ENCODE peak calls at places on chromosome 14, in six cellular contexts. U is neuronal stem cell, P is mesenchymal stem cell, F is trophoblast cell, X is H9, C is H1. A is an unnamed sample.

GRCh38 chr14:58697927-58698641 is 60.3 kb downstream of the DACT1 start:
- DNase-seq in U (no peak), C (no peak), F (no peak), P (no peak), X (no peak), A (no peak)

GRCh38 chr14:31139301-31139847 is 68.2 kb downstream of the HECTD1 start:
- DNase-seq in C (no peak), F (no peak), P (no peak), U (no peak), X (no peak), A (no peak)

GRCh38 chr14:26735811-26736210 is 138.0 kb upstream of the NOVA1 start:
- DNase-seq in P (no peak), F (no peak), C (no peak), U (no peak), X (no peak), A (no peak)

GRCh38 chr14:70641548-70642312 is at the start of gene TTC9:
- DNase-seq in U (peak), F (peak), P (no peak), C (no peak), X (peak), A (no peak)

GRCh38 chr14:51744372-51745150 is 92.9 kb downstream of the FRMD6 start:
- DNase-seq in U (no peak), C (no peak), P (no peak), F (no peak), X (no peak), A (no peak)

GRCh38 chr14:54025661-54026060 is 69.0 kb upstream of the BMP4 start:
- DNase-seq in F (peak), U (no peak), P (peak), C (no peak), X (no peak), A (peak)

GRCh38 chr14:100400115-100400514 is 77.0 kb downstream of the SLC25A47 start:
- DNase-seq in F (peak), P (no peak), X (no peak), U (no peak), C (no peak), A (no peak)

GRCh38 chr14:69366761-69367160 is 31.3 kb downstream of the ERH start:
- DNase-seq in F (no peak), X (no peak), C (no peak), U (no peak), P (no peak), A (no peak)

GRCh38 chr14:76212242-76212641 is 60.5 kb downstream of the GPATCH2L start:
- DNase-seq in F (no peak), C (no peak), P (no peak), X (no peak), U (no peak), A (no peak)

GRCh38 chr14:76218660-76219059 is 66.9 kb downstream of the GPATCH2L start:
- DNase-seq in P (no peak), F (no peak), C (no peak), U (no peak), X (no peak), A (no peak)

GRCh38 chr14:76219873-76220272 is 68.2 kb downstream of the GPATCH2L start:
- DNase-seq in P (no peak), F (no peak), C (no peak), U (no peak), X (no peak), A (no peak)

GRCh38 chr14:76217179-76217578 is 65.5 kb downstream of the GPATCH2L start:
- DNase-seq in F (no peak), C (no peak), P (no peak), U (no peak), X (no peak), A (no peak)
- H4K91ac ChIP-seq in F (no peak), C (no peak), P (no peak), U (no peak), X (no peak), A (no peak)

DNA sequence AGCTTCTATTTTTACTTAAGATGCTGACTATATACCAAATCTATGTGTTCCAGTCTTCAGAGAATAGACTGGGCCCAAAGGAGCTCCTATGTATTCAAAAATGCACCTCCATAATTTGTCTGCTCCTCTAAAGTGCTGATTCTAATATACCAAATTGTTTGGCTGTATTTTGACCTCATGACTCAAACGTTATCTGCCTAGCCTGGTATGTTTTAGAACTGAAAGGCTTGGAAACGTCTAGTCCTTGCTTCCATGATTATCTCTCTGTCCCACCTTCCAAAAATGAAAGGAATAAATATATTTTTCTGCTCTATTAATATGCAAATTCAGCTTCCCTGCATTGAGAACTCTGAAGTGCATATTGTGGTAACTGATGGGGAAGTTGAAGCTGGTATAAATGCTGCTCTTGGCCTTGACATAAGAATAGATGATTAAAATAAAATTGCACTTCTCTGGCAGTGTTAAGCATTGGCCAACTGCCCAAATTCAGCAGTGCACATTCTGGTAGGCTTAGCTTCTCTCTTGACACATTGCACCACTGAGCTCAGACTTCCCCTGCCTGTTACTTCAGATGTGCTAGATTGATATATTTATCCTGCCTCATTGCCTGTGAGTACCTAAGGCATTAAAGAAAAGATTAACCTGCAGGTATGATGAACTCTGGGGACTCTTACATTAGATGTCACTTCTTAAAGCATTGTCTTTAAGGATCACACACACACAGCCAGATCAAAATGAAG is 882.3 kb downstream of the RPS29 start:
- DNase-seq in P (no peak), U (no peak), C (no peak), F (no peak), X (no peak), A (no peak)
- H4K91ac ChIP-seq in P (no peak), U (no peak), C (no peak), F (no peak), X (no peak), A (no peak)

GRCh38 chr14:84454114-84454513 is 1075.8 kb upstream of the FLRT2 start:
- DNase-seq in F (no peak), U (no peak), C (no peak), X (no peak), P (no peak), A (no peak)
- H4K91ac ChIP-seq in F (no peak), U (no peak), C (no peak), X (no peak), P (no peak), A (no peak)

GRCh38 chr14:39376671-39377403 is 55.4 kb downstream of the FBXO33 start:
- DNase-seq in X (no peak), F (peak), U (no peak), P (peak), C (no peak), A (peak)

GRCh38 chr14:39374846-39375245 is 57.4 kb downstream of the FBXO33 start:
- DNase-seq in X (no peak), U (no peak), C (no peak), P (peak), F (no peak), A (peak)

GRCh38 chr14:39369029-39369428 is 63.2 kb downstream of the FBXO33 start:
- DNase-seq in X (no peak), C (no peak), P (no peak), F (no peak), U (no peak), A (no peak)

GRCh38 chr14:39370415-39370814 is 61.8 kb downstream of the FBXO33 start:
- DNase-seq in U (no peak), C (no peak), X (no peak), F (no peak), P (no peak), A (no peak)

GRCh38 chr14:39372656-39373055 is 59.6 kb downstream of the FBXO33 start:
- DNase-seq in C (no peak), X (no peak), P (peak), U (no peak), F (no peak), A (peak)
- H4K91ac ChIP-seq in C (no peak), X (no peak), P (no peak), U (no peak), F (no peak), A (no peak)

GRCh38 chr14:83534995-83535394 is 1994.9 kb upstream of the FLRT2 start:
- DNase-seq in U (no peak), C (no peak), F (no peak), P (no peak), X (no peak), A (no peak)

GRCh38 chr14:83529531-83529930 is 1995.9 kb upstream of the SEL1L start:
- DNase-seq in C (no peak), U (no peak), X (no peak), F (no peak), P (no peak), A (peak)

GRCh38 chr14:83541147-83541546 is 1988.8 kb upstream of the FLRT2 start:
- DNase-seq in X (no peak), U (no peak), F (no peak), P (no peak), C (no peak), A (no peak)

GRCh38 chr14:83533734-83534133 is 1996.2 kb upstream of the FLRT2 start:
- DNase-seq in F (no peak), X (no peak), C (no peak), P (no peak), U (no peak), A (no peak)

GRCh38 chr14:83535396-83535906 is 1994.5 kb upstream of the FLRT2 start:
- DNase-seq in X (no peak), F (no peak), U (no peak), P (no peak), C (no peak), A (no peak)
- H4K91ac ChIP-seq in X (no peak), F (no peak), U (no peak), P (no peak), C (no peak), A (no peak)

DNA sequence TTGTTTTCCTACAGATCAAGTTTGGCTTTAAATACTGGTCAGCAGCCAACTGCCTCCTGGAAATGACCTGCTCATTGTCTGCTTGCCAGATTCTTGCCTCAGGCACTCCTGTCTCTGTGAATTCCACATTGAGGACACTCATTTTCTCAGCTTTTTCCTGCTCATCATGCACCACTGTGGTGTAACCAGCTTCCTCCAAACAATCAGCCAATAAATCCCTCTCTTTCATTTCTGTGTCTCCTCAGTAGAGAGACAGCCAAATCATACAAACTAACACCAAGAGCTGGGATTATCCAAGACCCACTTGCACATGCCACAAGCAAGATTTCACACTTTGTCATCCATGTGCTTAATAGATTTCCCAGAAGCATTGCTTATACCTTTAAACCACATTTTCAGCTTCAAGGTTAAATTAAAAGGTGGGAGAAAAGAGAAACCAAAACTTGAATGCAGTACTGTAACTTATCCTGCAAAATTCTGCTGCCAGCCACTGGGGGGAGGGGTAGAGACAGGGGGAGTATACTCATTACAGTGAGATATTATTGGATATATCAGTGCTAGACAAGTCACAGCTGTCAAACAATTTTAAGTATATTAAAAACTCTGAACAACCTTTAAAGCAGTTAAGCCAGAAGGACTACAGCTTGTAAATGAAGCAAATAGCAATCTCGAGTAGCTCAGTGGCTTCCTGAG is 105.0 kb downstream of the PPP2R5E start:
- DNase-seq in F (peak), X (no peak), C (no peak), U (no peak), P (peak), A (peak)
- H4K91ac ChIP-seq in F (no peak), X (no peak), C (no peak), U (no peak), P (no peak), A (no peak)

GRCh38 chr14:71885301-71885700 is 46.9 kb upstream of the RGS6 start:
- DNase-seq in X (no peak), F (no peak), C (no peak), P (no peak), U (no peak), A (no peak)
- H4K91ac ChIP-seq in X (no peak), F (no peak), C (no peak), P (no peak), U (no peak), A (no peak)

DNA sequence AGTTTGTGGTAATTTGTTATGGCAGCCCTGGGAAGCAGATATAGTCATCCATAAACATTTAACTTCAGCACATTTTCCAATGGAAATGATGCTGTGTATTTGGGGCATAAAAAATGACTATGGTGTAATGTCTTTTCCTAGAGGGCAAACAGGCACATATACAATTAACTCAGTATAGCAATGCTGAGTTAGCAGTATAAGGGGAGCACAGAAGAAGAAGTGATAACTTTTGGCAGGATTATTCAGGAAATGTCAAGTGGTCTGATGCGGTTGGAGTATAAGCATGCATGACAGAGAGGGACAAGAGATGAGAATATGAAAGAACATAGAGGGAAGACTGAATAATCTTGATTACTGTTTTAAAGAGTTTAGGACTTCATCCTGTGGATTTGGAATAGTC is 55.3 kb upstream of the PRKD1 start:
- DNase-seq in P (no peak), C (no peak), F (no peak), U (no peak), X (no peak), A (no peak)
- H4K91ac ChIP-seq in P (no peak), C (no peak), F (no peak), U (no peak), X (no peak), A (no peak)

A was measured in IMR-90.